ENCODE peak calls at places on chromosome 3, in four cellular contexts. Y is Panc1, U is K562, R is HCT116. K is an unnamed sample.
A peak's percentile ranks its signal among the peaks of the same experiment; 100 is the strongest.

GRCh38 chr3:49617390-49618013 is 56.6 kb upstream of the APEH start:
- DNase-seq in U (no peak), Y (no peak), R (no peak), K (no peak)

GRCh38 chr3:18402140-18402834 is 22.9 kb downstream of the SATB1 start:
- DNase-seq in Y (no peak), R (no peak), U (no peak), K (no peak)

GRCh38 chr3:112126501-112126900 is 6.5 kb downstream of the GCSAM start:
- DNase-seq in Y (no peak), U (no peak), R (no peak), K (no peak)

GRCh38 chr3:194067949-194068362 is 68.0 kb upstream of the HES1 start:
- DNase-seq in U (no peak), R (no peak), Y (no peak), K (no peak)

GRCh38 chr3:150150633-150151032 is 179.9 kb upstream of the PFN2 start:
- DNase-seq in Y (no peak), U (no peak), R (no peak), K (no peak)

GRCh38 chr3:72694398-72694797 is 153.8 kb downstream of the SHQ1 start:
- DNase-seq in Y (no peak), R (no peak), U (no peak), K (no peak)

GRCh38 chr3:131036200-131036816 is 9.6 kb downstream of the NEK11 start:
- DNase-seq in R (no peak), U (no peak), Y (no peak), K (no peak)

GRCh38 chr3:170410428-170411029 is 8.1 kb upstream of the CLDN11 start:
- DNase-seq in Y (peak; percentile 15), U (peak; percentile 34), R (peak; percentile 18), K (no peak)

GRCh38 chr3:170780955-170781354 is 89.0 kb downstream of the RPL22L1 start:
- DNase-seq in Y (no peak), U (no peak), R (no peak), K (no peak)

GRCh38 chr3:14434541-14435151 is 32.2 kb downstream of the SLC6A6 start:
- DNase-seq in R (no peak), U (no peak), Y (no peak), K (no peak)

GRCh38 chr3:41301548-41301947 is 102.2 kb downstream of the CTNNB1 start:
- DNase-seq in U (no peak), R (no peak), Y (no peak), K (no peak)

GRCh38 chr3:126186271-126186670 is 5.9 kb upstream of the ALDH1L1 start:
- DNase-seq in U (no peak), R (no peak), Y (no peak), K (no peak)

GRCh38 chr3:7581831-7582230 is 720.9 kb downstream of the GRM7 start:
- DNase-seq in R (no peak), Y (no peak), U (no peak), K (no peak)

GRCh38 chr3:162391301-162391700 is 894.7 kb downstream of the OTOL1 start:
- DNase-seq in Y (no peak), U (no peak), R (no peak), K (no peak)

GRCh38 chr3:127286571-127287140 is 1.2 kb downstream of the PRR20G start:
- DNase-seq in R (no peak), U (no peak), Y (no peak), K (no peak)

GRCh38 chr3:193040836-193041672 is 123.4 kb upstream of the MB21D2 start:
- DNase-seq in Y (peak; percentile 13), R (peak; percentile 50), U (peak; percentile 12), K (peak; percentile 24)

GRCh38 chr3:8182904-8183303 is 318.7 kb upstream of the LMCD1 start:
- DNase-seq in R (no peak), U (no peak), Y (no peak), K (no peak)

GRCh38 chr3:156615592-156616173 is 58.7 kb upstream of the TIPARP start:
- DNase-seq in Y (no peak), R (no peak), U (no peak), K (no peak)

GRCh38 chr3:45145681-45146614 is at the start of gene CDCP1:
- DNase-seq in U (peak; percentile 56), Y (no peak), R (no peak), K (no peak)

GRCh38 chr3:89144080-89144479 is 36.7 kb downstream of the EPHA3 start:
- DNase-seq in R (no peak), U (no peak), Y (no peak), K (no peak)
- TF ChIP-seq TCF7L2 in R (no peak), U (no peak), Y (no peak), K (no peak)

GRCh38 chr3:128969993-128970740 is 23.7 kb downstream of the CFAP92 start:
- DNase-seq in U (peak; percentile 35), Y (peak; percentile 39), R (peak; percentile 15), K (peak; percentile 25)
- TF ChIP-seq TCF7L2 in U (no peak), Y (no peak), R (no peak), K (no peak)

DNA sequence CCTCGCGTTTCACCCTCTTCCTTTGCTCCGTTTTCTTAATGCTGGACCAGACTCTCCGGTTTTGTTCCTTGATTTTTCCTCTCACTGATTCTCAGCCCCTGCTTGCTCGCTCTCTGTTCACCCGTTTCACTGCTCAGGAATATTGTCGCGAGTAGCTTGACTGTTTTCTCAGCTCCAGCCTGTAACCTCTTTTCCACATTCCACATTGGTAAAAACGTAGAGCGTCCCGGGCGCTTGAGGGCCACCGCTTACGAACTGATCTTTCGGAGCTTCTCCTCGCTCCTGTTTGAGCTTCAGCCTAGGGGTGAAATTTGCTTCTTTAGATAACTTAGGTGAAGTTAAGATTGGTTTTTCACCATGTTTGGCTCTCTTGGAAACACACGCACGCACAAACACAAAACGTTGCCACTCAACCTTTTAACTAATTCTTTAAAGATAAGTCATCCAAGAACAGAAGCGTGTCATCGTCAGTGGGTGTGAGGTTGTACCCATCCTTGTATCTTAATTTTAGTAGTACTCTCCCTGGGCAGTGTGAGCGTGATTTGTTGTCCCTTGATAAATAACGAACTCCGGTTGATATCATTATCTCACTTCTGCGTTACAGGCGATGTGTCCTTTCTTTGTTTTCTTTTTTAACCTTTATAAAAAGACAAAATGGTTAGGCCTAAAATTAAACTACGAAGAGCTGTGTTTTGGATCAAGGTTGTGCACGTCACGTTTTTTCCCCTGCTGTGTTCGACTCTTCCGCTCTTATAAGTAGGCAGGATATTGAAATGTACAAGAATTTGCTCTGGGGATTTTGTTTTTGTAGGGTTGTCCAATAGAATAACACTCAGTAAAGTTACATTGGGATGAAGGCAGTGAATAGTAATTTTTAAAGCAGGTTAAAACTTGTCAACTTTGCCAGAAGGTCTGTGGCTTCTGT is 1.1 kb downstream of the PAK2 start:
- DNase-seq in U (peak; percentile 14), R (no peak), Y (peak; percentile 27), K (peak; percentile 45)
- TF ChIP-seq TCF7L2 in U (no peak), R (no peak), Y (no peak), K (no peak)

GRCh38 chr3:151203053-151203420 is at the start of gene GPR171:
- DNase-seq in Y (no peak), R (no peak), U (no peak), K (no peak)
- TF ChIP-seq TCF7L2 in Y (no peak), R (no peak), U (no peak), K (no peak)

GRCh38 chr3:101036676-101037075 is 43.5 kb upstream of the ABI3BP start:
- DNase-seq in R (peak; percentile 2), U (no peak), Y (no peak), K (no peak)
- TF ChIP-seq TCF7L2 in R (no peak), U (no peak), Y (no peak), K (no peak)

GRCh38 chr3:71463622-71464021 is 119.9 kb downstream of the FOXP1 start:
- DNase-seq in U (no peak), Y (no peak), R (no peak), K (no peak)

GRCh38 chr3:71461749-71462483 is 121.6 kb downstream of the FOXP1 start:
- DNase-seq in Y (no peak), U (no peak), R (no peak), K (no peak)

GRCh38 chr3:71462586-71462985 is 120.9 kb downstream of the FOXP1 start:
- DNase-seq in U (no peak), Y (no peak), R (no peak), K (no peak)

GRCh38 chr3:71458895-71459294 is 124.6 kb downstream of the FOXP1 start:
- DNase-seq in Y (no peak), R (no peak), U (no peak), K (no peak)

GRCh38 chr3:71461098-71461497 is 122.4 kb downstream of the FOXP1 start:
- DNase-seq in U (no peak), R (no peak), Y (no peak), K (no peak)
- TF ChIP-seq TCF7L2 in U (no peak), R (no peak), Y (no peak), K (no peak)

DNA sequence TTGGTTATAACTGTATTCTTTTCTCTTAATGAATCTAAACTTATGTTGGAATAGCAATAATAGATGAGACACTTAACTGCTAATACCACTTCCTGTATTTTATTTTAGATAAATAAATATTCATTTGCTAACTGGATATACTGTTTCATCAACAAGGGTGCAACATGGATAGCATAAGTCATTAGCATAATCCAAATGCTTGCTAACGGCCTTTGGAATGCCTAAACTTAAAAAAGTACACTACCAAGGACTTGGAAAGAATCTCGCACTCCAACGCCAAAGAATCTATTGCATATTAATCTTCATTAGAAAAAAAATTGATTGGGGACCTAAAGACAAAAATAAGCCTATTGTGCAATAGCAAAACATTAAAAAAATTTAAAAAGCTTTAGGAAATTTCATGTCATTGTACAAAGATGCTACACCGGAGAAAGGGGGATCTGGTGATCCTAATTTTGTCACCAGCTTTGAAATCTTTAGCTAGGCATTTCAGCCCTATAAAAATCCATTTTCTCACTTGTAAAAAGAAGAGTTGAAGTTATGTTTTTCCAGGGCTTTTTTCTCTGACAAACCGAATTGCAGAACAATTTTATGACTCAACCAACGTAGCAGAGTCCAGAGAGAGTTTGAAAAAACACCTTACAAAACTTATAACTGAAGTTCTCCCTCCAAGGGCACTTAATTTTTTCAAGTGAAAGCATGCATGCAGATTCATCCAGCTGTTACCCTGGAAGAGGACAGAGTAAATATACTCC is 4.1 kb downstream of the VGLL3 start:
- DNase-seq in Y (no peak), U (no peak), R (no peak), K (no peak)
- TF ChIP-seq TCF7L2 in Y (no peak), U (no peak), R (no peak), K (no peak)

K was measured in HepG2.